ENCODE peak calls at places on chromosomes 1 and 21, in four cellular contexts. One of them, this sample, is unnamed.

GRCh38 chr1:154342836-154343472 is 17.6 kb downstream of the ATP8B2 start:
- DNase-seq in OCI-M1: no peak
- DNase-seq in T-helper 17 cell: peak; percentile 64
- DNase-seq in NCI-H2171 treated with DMSO at 0.1 percent for 48 hours: no peak
- DNase-seq in this sample: no peak

GRCh38 chr1:53585116-53585515 is 125.9 kb downstream of the DMRTB1 start:
- DNase-seq in OCI-M1: no peak
- DNase-seq in T-helper 17 cell: no peak
- DNase-seq in NCI-H2171 treated with DMSO at 0.1 percent for 48 hours: no peak
- DNase-seq in this sample: no peak

GRCh38 chr1:185971688-185972087 is 237.5 kb downstream of the HMCN1 start:
- DNase-seq in OCI-M1: peak; percentile 67
- DNase-seq in T-helper 17 cell: no peak
- DNase-seq in NCI-H2171 treated with DMSO at 0.1 percent for 48 hours: no peak
- DNase-seq in this sample: no peak

GRCh38 chr1:151832318-151832984 is 849 bp upstream of the RORC start:
- DNase-seq in OCI-M1: no peak
- DNase-seq in T-helper 17 cell: no peak
- DNase-seq in NCI-H2171 treated with DMSO at 0.1 percent for 48 hours: peak; percentile 43
- DNase-seq in this sample: no peak

GRCh38 chr1:202203238-202204039 is 9.8 kb downstream of the LGR6 start:
- DNase-seq in OCI-M1: peak; percentile 77
- DNase-seq in T-helper 17 cell: no peak
- DNase-seq in NCI-H2171 treated with DMSO at 0.1 percent for 48 hours: no peak
- DNase-seq in this sample: peak; percentile 47

GRCh38 chr21:46154155-46154954 is 1.0 kb downstream of the FTCD start:
- DNase-seq in OCI-M1: no peak
- DNase-seq in T-helper 17 cell: no peak
- DNase-seq in NCI-H2171 treated with DMSO at 0.1 percent for 48 hours: no peak
- DNase-seq in this sample: no peak

GRCh38 chr1:5780324-5780716 is 211.9 kb downstream of the NPHP4 start:
- DNase-seq in OCI-M1: no peak
- DNase-seq in T-helper 17 cell: no peak
- DNase-seq in NCI-H2171 treated with DMSO at 0.1 percent for 48 hours: no peak
- DNase-seq in this sample: no peak

GRCh38 chr1:202854787-202855186 is 34.2 kb downstream of the RABIF start:
- DNase-seq in OCI-M1: no peak
- DNase-seq in T-helper 17 cell: no peak
- DNase-seq in NCI-H2171 treated with DMSO at 0.1 percent for 48 hours: no peak
- DNase-seq in this sample: no peak